ENCODE peak calls at places on chromosomes 7 and 10, in ten cellular contexts. I is breast epithelium, H is tibial nerve, R is Peyer's patch, Q is ovary, K is upper lobe of left lung, E is uterus, P is body of pancreas, W is IMR-90, X is right lobe of liver. O is an unnamed sample.

GRCh38 chr10:90913774-90914420 is 7.0 kb downstream of the ANKRD1 start:
- DNase-seq in I (no peak), H (no peak), R (no peak), Q (no peak), K (no peak), E (no peak), P (no peak), W (no peak), X (no peak), O (no peak)

GRCh38 chr7:157474685-157475084 is 137.9 kb downstream of the DNAJB6 start:
- DNase-seq in I (peak), H (no peak), R (peak), Q (no peak), K (no peak), E (no peak), P (peak), W (no peak), X (peak), O (peak)

GRCh38 chr10:13912111-13912510 is 325.3 kb downstream of the PRPF18 start:
- DNase-seq in I (no peak), H (no peak), R (no peak), Q (no peak), K (no peak), E (no peak), P (no peak), W (no peak), X (no peak), O (no peak)

GRCh38 chr10:123144697-123145541 is 3.0 kb upstream of the HMX2 start:
- DNase-seq in I (no peak), H (no peak), R (no peak), Q (no peak), K (no peak), E (no peak), P (no peak), W (no peak), X (no peak), O (peak)

GRCh38 chr10:95290801-95291633 is at the start of gene PDLIM1:
- DNase-seq in I (peak), H (no peak), R (peak), Q (peak), K (peak), E (peak), P (peak), W (peak), X (peak), O (peak)

GRCh38 chr7:32150039-32150438 is 79.8 kb upstream of the PDE1C start:
- DNase-seq in I (no peak), H (no peak), R (no peak), Q (no peak), K (no peak), E (no peak), P (no peak), W (no peak), X (no peak), O (no peak)

GRCh38 chr10:87817291-87817872 is 644 bp downstream of the ATAD1 start:
- DNase-seq in I (no peak), H (peak), R (no peak), Q (no peak), K (no peak), E (no peak), P (no peak), W (peak), X (no peak), O (peak)

GRCh38 chr7:42077276-42078135 is 159.5 kb downstream of the GLI3 start:
- DNase-seq in I (no peak), H (no peak), R (no peak), Q (no peak), K (no peak), E (no peak), P (no peak), W (no peak), X (no peak), O (no peak)

GRCh38 chr7:28479507-28479947 is 67.2 kb downstream of the CREB5 start:
- DNase-seq in I (no peak), H (no peak), R (no peak), Q (no peak), K (no peak), E (no peak), P (no peak), W (no peak), X (no peak), O (no peak)

GRCh38 chr7:121138262-121138933 is 149.9 kb downstream of the CPED1 start:
- DNase-seq in I (no peak), H (no peak), R (no peak), Q (no peak), K (no peak), E (no peak), P (peak), W (no peak), X (no peak), O (peak)

GRCh38 chr7:151242181-151243044 is 6.1 kb downstream of the SMARCD3 start:
- DNase-seq in I (no peak), H (no peak), R (no peak), Q (no peak), K (no peak), E (no peak), P (no peak), W (no peak), X (no peak), O (no peak)

GRCh38 chr10:55668326-55668922 is 692.6 kb downstream of the ZWINT start:
- DNase-seq in I (no peak), H (no peak), R (no peak), Q (no peak), K (no peak), E (no peak), P (no peak), W (no peak), X (no peak), O (peak)

GRCh38 chr7:31382722-31383121 is 42.2 kb upstream of the NEUROD6 start:
- DNase-seq in I (no peak), H (no peak), R (no peak), Q (no peak), K (no peak), E (no peak), P (no peak), W (no peak), X (no peak), O (no peak)

GRCh38 chr10:124450010-124450782 is at the start of gene NKX1-2:
- DNase-seq in I (no peak), H (no peak), R (no peak), Q (no peak), K (peak), E (no peak), P (no peak), W (no peak), X (no peak), O (peak)

GRCh38 chr10:116748041-116748440 is 5.7 kb upstream of the HSPA12A start:
- DNase-seq in I (no peak), H (no peak), R (peak), Q (no peak), K (no peak), E (no peak), P (no peak), W (peak), X (no peak), O (no peak)

GRCh38 chr7:68258569-68258968 is 1261.9 kb downstream of the TYW1 start:
- DNase-seq in I (no peak), H (no peak), R (no peak), Q (no peak), K (no peak), E (no peak), P (no peak), W (no peak), X (no peak), O (no peak)

GRCh38 chr7:18580945-18581344 is 85.4 kb downstream of the HDAC9 start:
- DNase-seq in I (no peak), H (no peak), R (no peak), Q (no peak), K (no peak), E (no peak), P (no peak), W (no peak), X (no peak), O (no peak)

DNA sequence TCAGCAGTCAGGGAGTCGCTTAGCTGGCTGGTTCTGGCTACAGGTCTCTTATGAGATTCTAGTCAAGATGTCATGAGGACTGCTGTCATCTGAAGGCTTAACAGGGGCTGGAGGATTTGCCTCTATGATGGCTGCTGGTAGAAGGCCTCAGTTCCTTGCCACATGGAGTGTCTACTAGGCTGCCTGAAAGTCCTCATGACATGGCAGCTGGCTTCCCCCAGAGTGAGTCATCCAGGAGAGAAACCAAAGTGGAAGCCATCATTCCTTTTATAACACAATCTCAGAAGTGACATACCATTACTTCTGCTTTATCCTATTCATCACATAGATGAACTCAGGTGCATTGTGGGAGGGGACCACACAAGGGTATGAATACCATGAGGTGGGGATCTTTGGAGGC is 75.1 kb downstream of the EXOC6 start:
- DNase-seq in I (no peak), H (no peak), R (no peak), Q (no peak), K (no peak), E (no peak), P (no peak), W (peak), X (no peak), O (no peak)
- TF ChIP-seq POLR2A in I (no peak), H (no peak), R (no peak), Q (no peak), K (no peak), E (no peak), P (no peak), W (no peak), X (no peak), O (no peak)

DNA sequence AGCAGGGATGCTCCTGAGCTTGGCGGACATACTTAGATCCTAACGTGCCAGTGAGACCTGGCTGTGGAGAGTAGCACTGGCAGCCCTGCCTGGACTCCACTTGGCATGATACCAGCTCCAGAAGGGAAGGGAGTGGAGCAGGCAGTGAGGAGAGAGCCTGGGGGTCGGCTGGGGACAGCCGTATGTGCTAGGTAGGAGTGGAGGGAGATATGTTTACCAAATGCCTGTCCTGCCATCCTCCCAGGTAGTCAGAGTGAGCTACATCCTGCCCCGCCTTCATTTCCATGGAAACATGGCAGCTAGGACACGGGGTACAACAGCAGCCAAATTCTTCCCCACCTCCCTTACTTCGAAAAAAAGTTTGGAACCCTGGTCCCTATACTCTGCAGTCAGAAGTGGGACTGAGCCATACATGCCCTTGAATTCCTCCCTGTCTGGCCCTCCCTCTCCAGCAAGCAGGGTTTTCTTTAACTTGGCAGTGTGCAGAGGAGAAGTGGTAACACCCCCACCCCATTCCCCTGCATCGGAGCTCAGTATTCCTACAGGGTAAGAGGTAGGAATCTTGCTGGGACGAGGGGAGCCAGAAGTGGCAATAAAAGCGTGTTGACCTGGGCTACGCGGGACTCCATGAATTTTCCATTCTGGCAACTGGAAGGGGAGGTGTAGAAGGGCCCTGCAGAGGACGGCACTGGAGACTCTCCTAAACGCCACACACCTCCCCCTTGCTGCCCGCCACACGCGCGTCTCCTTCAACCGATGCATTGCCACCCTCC is 20.0 kb upstream of the SMO start:
- DNase-seq in I (no peak), H (no peak), R (no peak), Q (no peak), K (no peak), E (no peak), P (no peak), W (no peak), X (no peak), O (no peak)
- TF ChIP-seq POLR2A in I (no peak), H (no peak), R (no peak), Q (no peak), K (no peak), E (no peak), P (no peak), W (no peak), X (no peak), O (no peak)

GRCh38 chr10:112441520-112441919 is 5.2 kb downstream of the ZDHHC6 start:
- DNase-seq in I (no peak), H (no peak), R (no peak), Q (no peak), K (no peak), E (no peak), P (no peak), W (no peak), X (no peak), O (no peak)

GRCh38 chr10:112442063-112442462 is 4.7 kb downstream of the ZDHHC6 start:
- DNase-seq in I (no peak), H (no peak), R (no peak), Q (no peak), K (no peak), E (no peak), P (no peak), W (no peak), X (no peak), O (no peak)

GRCh38 chr10:112448903-112449302 is 1.9 kb downstream of the VTI1A start:
- DNase-seq in I (no peak), H (no peak), R (no peak), Q (no peak), K (no peak), E (no peak), P (no peak), W (no peak), X (no peak), O (no peak)

GRCh38 chr10:112446055-112446854 is 459 bp downstream of the ZDHHC6 start:
- DNase-seq in I (no peak), H (peak), R (peak), Q (no peak), K (no peak), E (no peak), P (no peak), W (peak), X (no peak), O (peak)

GRCh38 chr10:112446855-112447691 is at the start of the genes VTI1A and ZDHHC6:
- DNase-seq in I (peak), H (peak), R (peak), Q (peak), K (peak), E (peak), P (peak), W (peak), X (peak), O (peak)
- TF ChIP-seq POLR2A in I (peak), H (no peak), R (peak), Q (peak), K (peak), E (peak), P (peak), W (peak), X (peak), O (peak)

GRCh38 chr10:101777857-101778145 is 1.9 kb upstream of the FGF8 start:
- DNase-seq in I (no peak), H (no peak), R (peak), Q (no peak), K (no peak), E (no peak), P (no peak), W (no peak), X (no peak), O (no peak)

GRCh38 chr10:101778151-101778780 is 2.4 kb upstream of the FGF8 start:
- DNase-seq in I (no peak), H (no peak), R (peak), Q (no peak), K (no peak), E (no peak), P (no peak), W (no peak), X (no peak), O (peak)

GRCh38 chr10:101779544-101780186 is 3.6 kb downstream of the NPM3 start:
- DNase-seq in I (peak), H (peak), R (peak), Q (peak), K (peak), E (peak), P (peak), W (peak), X (peak), O (peak)

GRCh38 chr10:101780187-101780817 is 2.9 kb downstream of the NPM3 start:
- DNase-seq in I (no peak), H (no peak), R (peak), Q (no peak), K (no peak), E (no peak), P (no peak), W (no peak), X (no peak), O (no peak)

DNA sequence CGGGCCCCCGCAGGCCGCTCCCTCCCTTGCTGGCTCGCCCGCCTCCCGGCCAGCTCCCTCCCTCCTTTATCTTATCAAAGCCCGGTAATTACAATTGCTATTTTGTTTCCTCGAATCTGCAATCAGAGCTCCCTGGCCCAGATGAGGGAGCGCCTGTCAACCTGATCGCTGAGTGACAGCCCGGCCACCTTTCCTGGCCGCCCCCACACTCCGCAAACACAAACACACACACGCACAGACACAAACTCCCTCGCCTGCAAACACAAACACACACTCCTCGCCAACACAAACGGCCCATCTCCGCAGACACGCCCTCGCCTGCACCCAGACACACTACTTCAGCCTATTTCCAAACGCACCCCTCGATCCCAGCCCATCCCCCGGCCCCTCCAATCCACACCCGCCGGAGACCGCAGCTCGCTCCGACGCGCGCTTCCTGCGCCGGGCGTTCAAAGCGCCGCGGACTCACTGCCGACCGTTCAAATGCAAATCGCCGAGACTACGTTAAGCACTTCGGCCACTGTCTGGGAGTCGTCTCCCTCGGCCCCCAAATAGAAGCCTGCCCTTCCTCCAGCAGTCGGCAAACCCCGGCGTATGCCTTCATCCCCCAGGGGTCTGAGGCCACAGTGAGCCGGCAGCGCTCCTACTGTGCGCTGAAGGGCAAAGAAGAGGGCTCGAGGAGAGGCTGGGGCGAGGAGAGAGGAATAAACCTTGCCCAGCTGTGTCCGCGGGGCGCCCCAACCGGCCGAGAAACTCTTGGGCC is 3.0 kb upstream of the FGF8 start:
- DNase-seq in I (no peak), H (no peak), R (peak), Q (no peak), K (peak), E (no peak), P (peak), W (no peak), X (no peak), O (peak)
- TF ChIP-seq POLR2A in I (no peak), H (no peak), R (no peak), Q (no peak), K (no peak), E (no peak), P (no peak), W (no peak), X (no peak), O (no peak)